ENCODE peak calls at places on chromosomes 1 and 21, in four cellular contexts. I is pancreas, C is cardiac muscle cell, T is stomach. D is an unnamed sample.

GRCh38 chr1:15956150-15956549 is 19.8 kb downstream of the ZBTB17 start:
- DNase-seq in I (no peak), C (peak; percentile 49), T (no peak), D (no peak)

GRCh38 chr1:154324669-154325582 is at the start of gene ATP8B2:
- DNase-seq in I (peak; percentile 77), C (peak; percentile 91), T (peak; percentile 76), D (no peak)

GRCh38 chr21:14737278-14737677 is 191.2 kb upstream of the SAMSN1 start:
- DNase-seq in I (no peak), C (no peak), T (no peak), D (no peak)

GRCh38 chr1:2352341-2353214 is 38.8 kb downstream of the MORN1 start:
- DNase-seq in I (no peak), C (no peak), T (peak; percentile 57), D (no peak)

GRCh38 chr1:151790940-151791651 is 796 bp upstream of the TDRKH start:
- DNase-seq in I (no peak), C (peak; percentile 40), T (no peak), D (no peak)

GRCh38 chr1:90313756-90314155 is 318.8 kb downstream of the ZNF326 start:
- DNase-seq in I (no peak), C (no peak), T (no peak), D (peak; percentile 22)

GRCh38 chr1:108962681-108963051 is 618 bp downstream of the CLCC1 start:
- DNase-seq in I (peak; percentile 54), C (no peak), T (peak; percentile 65), D (no peak)

GRCh38 chr1:201639826-201640225 is 100.9 kb downstream of the NAV1 start:
- DNase-seq in I (no peak), C (no peak), T (no peak), D (no peak)

GRCh38 chr1:216119600-216119999 is 303.6 kb downstream of the USH2A start:
- DNase-seq in I (no peak), C (peak; percentile 37), T (no peak), D (peak; percentile 12)

GRCh38 chr21:20971296-20971921 is 26.8 kb upstream of the NCAM2 start:
- DNase-seq in I (peak; percentile 18), C (peak; percentile 73), T (no peak), D (peak; percentile 56)

GRCh38 chr1:226776066-226776465 is 37.0 kb upstream of the ITPKB start:
- DNase-seq in I (no peak), C (no peak), T (no peak), D (no peak)

GRCh38 chr1:46484783-46485490 is 4.7 kb upstream of the DMBX1 start:
- DNase-seq in I (no peak), C (no peak), T (no peak), D (no peak)

GRCh38 chr1:56472860-56473259 is 106.5 kb downstream of the PLPP3 start:
- DNase-seq in I (no peak), C (no peak), T (no peak), D (no peak)

GRCh38 chr1:204258213-204259115 is 44.7 kb upstream of the GOLT1A start:
- DNase-seq in I (peak; percentile 68), C (peak; percentile 83), T (peak; percentile 67), D (no peak)

GRCh38 chr1:56838726-56839125 is 15.9 kb upstream of the C8A start:
- DNase-seq in I (no peak), C (no peak), T (no peak), D (no peak)

GRCh38 chr1:41699861-41700248 is 215.4 kb upstream of the EDN2 start:
- DNase-seq in I (no peak), C (no peak), T (no peak), D (no peak)

GRCh38 chr21:31555741-31556191 is 103.7 kb upstream of the SOD1 start:
- DNase-seq in I (no peak), C (no peak), T (no peak), D (no peak)

GRCh38 chr1:116506132-116507004 is 64.5 kb downstream of the CD58 start:
- DNase-seq in I (no peak), C (no peak), T (no peak), D (no peak)

GRCh38 chr21:18245493-18245967 is 897 bp downstream of the CHODL start:
- DNase-seq in I (no peak), C (peak; percentile 17), T (no peak), D (no peak)

GRCh38 chr1:244657421-244657820 is 4.5 kb downstream of the DESI2 start:
- DNase-seq in I (no peak), C (no peak), T (no peak), D (peak; percentile 48)

GRCh38 chr1:25711555-25712298 is 88.3 kb upstream of the SELENON start:
- DNase-seq in I (no peak), C (no peak), T (no peak), D (no peak)

GRCh38 chr1:235012436-235013210 is 116.0 kb downstream of the TOMM20 start:
- DNase-seq in I (no peak), C (no peak), T (no peak), D (no peak)

GRCh38 chr1:58815069-58815679 is 31.3 kb upstream of the JUN start:
- DNase-seq in I (peak; percentile 86), C (no peak), T (peak; percentile 92), D (peak; percentile 45)

GRCh38 chr1:224377676-224378006 is 21.0 kb downstream of the CNIH4 start:
- DNase-seq in I (no peak), C (no peak), T (no peak), D (peak; percentile 52)

GRCh38 chr1:110250749-110251148 is 40.6 kb downstream of the KCNC4 start:
- DNase-seq in I (no peak), C (no peak), T (no peak), D (no peak)

GRCh38 chr1:155052412-155053400 is 1.6 kb downstream of the ADAM15 start:
- DNase-seq in I (no peak), C (no peak), T (no peak), D (no peak)

GRCh38 chr1:162997499-162998285 is 71.5 kb upstream of the RGS4 start:
- DNase-seq in I (no peak), C (no peak), T (no peak), D (no peak)

GRCh38 chr21:37642493-37642892 is 273.8 kb downstream of the KCNJ6 start:
- DNase-seq in I (peak; percentile 37), C (peak; percentile 47), T (no peak), D (no peak)

GRCh38 chr21:41706678-41707077 is 60.2 kb downstream of the RIPK4 start:
- DNase-seq in I (peak; percentile 56), C (peak; percentile 24), T (no peak), D (no peak)

GRCh38 chr1:67830226-67830625 is 3.0 kb downstream of the GNG12 start:
- DNase-seq in I (no peak), C (no peak), T (no peak), D (no peak)

GRCh38 chr1:25804244-25804963 is 4.4 kb downstream of the SELENON start:
- DNase-seq in I (no peak), C (no peak), T (no peak), D (no peak)

GRCh38 chr1:238772321-238772720 is 614.0 kb upstream of the CHRM3 start:
- DNase-seq in I (no peak), C (no peak), T (no peak), D (no peak)

GRCh38 chr1:243596441-243597183 is 253.4 kb downstream of the AKT3 start:
- DNase-seq in I (no peak), C (no peak), T (no peak), D (peak; percentile 32)

GRCh38 chr1:25022361-25023189 is 92.5 kb upstream of the RUNX3 start:
- DNase-seq in I (no peak), C (peak; percentile 67), T (peak; percentile 74), D (peak; percentile 91)

GRCh38 chr1:156494309-156494895 is 6.2 kb downstream of the MEF2D start:
- DNase-seq in I (no peak), C (no peak), T (no peak), D (no peak)

GRCh38 chr1:156492013-156492590 is 8.5 kb downstream of the MEF2D start:
- DNase-seq in I (no peak), C (no peak), T (no peak), D (no peak)

GRCh38 chr1:156492591-156493080 is 7.9 kb downstream of the MEF2D start:
- DNase-seq in I (no peak), C (no peak), T (no peak), D (no peak)

GRCh38 chr1:156493154-156493631 is 7.4 kb downstream of the MEF2D start:
- DNase-seq in I (peak; percentile 71), C (peak; percentile 25), T (peak; percentile 75), D (peak; percentile 44)

DNA sequence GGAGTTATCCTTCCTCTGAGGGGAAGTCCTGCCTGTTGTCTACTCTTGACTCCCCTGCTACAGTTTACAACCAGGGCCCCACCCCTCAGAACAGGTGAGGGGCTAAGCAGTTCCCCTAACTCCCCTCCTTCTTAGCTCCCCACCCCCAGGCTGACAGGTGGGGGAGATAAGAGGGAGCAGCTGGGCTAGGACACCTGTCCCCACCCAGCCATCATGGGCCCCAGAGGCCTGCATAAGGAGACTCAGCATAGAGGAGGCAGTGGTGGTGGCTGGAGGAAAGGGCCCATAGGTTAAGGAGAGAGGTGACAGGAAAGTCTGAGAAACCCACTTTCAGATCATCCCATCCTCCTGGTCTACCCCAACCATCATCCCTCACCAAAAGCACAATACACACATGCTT is 6.8 kb downstream of the MEF2D start:
- DNase-seq in I (no peak), C (no peak), T (no peak), D (no peak)
- H3K4me3 ChIP-seq in I (no peak overlapping the region), C (no peak overlapping the region), T (peak overlapping the region; percentile 28), D (no peak overlapping the region)

GRCh38 chr1:18884419-18884717 is 18.0 kb downstream of the ALDH4A1 start:
- DNase-seq in I (no peak), C (no peak), T (no peak), D (no peak)
- TF ChIP-seq CTCF in I (peak; percentile 4), C (no peak), T (no peak), D (no peak)

DNA sequence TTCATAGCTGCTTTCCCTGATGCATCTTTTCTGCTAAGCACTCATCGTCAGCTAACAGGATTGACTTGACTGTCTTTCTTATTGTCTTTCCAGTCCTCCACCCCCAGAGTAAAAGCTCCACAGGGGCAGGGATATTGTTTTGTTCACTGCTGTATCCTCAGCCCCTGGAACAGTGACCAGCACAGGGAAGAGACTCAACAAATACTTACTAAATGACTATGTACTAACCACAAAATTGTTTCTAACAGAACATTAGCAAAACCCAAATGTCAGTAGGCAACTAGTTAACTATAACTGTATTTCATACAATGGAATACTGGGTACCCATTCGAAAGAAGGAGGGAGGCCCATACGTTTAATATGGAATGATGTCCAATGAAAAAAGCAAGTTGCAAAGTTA is 53.0 kb downstream of the BCAR3 start:
- DNase-seq in I (no peak), C (no peak), T (no peak), D (no peak)
- H3K4me3 ChIP-seq in I (no peak overlapping the region), C (no peak overlapping the region), T (no peak overlapping the region), D (no peak overlapping the region)

GRCh38 chr1:207891148-207891547 is 19.8 kb downstream of the CD34 start:
- DNase-seq in I (no peak), C (no peak), T (peak; percentile 5), D (no peak)

GRCh38 chr1:207887542-207887941 is 23.4 kb downstream of the CD34 start:
- DNase-seq in I (no peak), C (no peak), T (no peak), D (no peak)

GRCh38 chr1:207886227-207886626 is 24.7 kb downstream of the CD34 start:
- DNase-seq in I (no peak), C (no peak), T (no peak), D (no peak)

GRCh38 chr1:207890136-207890738 is 20.7 kb downstream of the CD34 start:
- DNase-seq in I (peak; percentile 53), C (no peak), T (peak; percentile 66), D (peak; percentile 11)

DNA sequence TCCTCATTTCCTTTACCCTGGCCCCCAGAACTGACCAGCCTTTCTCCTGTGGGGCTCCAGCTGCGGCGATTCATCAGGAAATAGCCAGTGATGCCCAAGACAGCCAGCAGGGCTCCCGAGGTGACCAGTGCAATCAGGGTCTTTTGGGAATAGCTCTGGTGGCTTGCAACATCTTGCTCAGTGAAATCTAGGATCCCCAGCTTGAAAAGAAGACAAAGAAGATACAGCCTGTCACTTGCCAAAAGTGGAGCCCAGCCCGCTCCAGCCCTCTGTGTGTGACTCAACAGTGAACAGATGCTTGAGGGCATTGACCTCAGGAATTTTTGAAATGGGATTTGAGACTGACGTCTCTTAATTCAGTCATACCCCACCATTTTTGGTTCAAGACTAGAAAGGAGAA is 22.3 kb downstream of the CD34 start:
- DNase-seq in I (no peak), C (no peak), T (peak; percentile 25), D (no peak)
- TF ChIP-seq CTCF in I (no peak), C (peak; percentile 27), T (no peak), D (no peak)

D was measured in retinal pigment epithelial cell.